ENCODE peak calls at places on chromosomes 2 and 18, in five cellular contexts. One of them, this sample, is unnamed.

GRCh38 chr2:85129861-85130260 is 3.3 kb upstream of the TCF7L1 start:
- DNase-seq in lower leg skin: no peak
- DNase-seq in Peyer's patch: no peak
- DNase-seq in ovary: no peak
- DNase-seq in right atrium auricular region: no peak
- DNase-seq in this sample: no peak

GRCh38 chr18:48656582-48656981 is 117.8 kb downstream of the CTIF start:
- DNase-seq in ovary: no peak
- DNase-seq in Peyer's patch: no peak
- DNase-seq in lower leg skin: peak
- DNase-seq in right atrium auricular region: no peak
- DNase-seq in this sample: no peak

GRCh38 chr18:2898131-2898640 is 51.4 kb downstream of the EMILIN2 start:
- DNase-seq in Peyer's patch: no peak
- DNase-seq in ovary: no peak
- DNase-seq in lower leg skin: peak
- DNase-seq in right atrium auricular region: no peak
- DNase-seq in this sample: no peak

GRCh38 chr2:233204286-233204936 is 47.1 kb upstream of the ATG16L1 start:
- DNase-seq in lower leg skin: no peak
- DNase-seq in Peyer's patch: no peak
- DNase-seq in ovary: no peak
- DNase-seq in right atrium auricular region: no peak
- DNase-seq in this sample: no peak

GRCh38 chr18:32355896-32356295 is 114.8 kb downstream of the GAREM1 start:
- DNase-seq in lower leg skin: no peak
- DNase-seq in Peyer's patch: no peak
- DNase-seq in ovary: no peak
- DNase-seq in right atrium auricular region: no peak
- DNase-seq in this sample: no peak

GRCh38 chr2:19733951-19734425 is 167.8 kb downstream of the TTC32 start:
- DNase-seq in Peyer's patch: no peak
- DNase-seq in lower leg skin: peak
- DNase-seq in ovary: no peak
- DNase-seq in right atrium auricular region: no peak
- DNase-seq in this sample: no peak

GRCh38 chr18:56307771-56308170 is 330.6 kb downstream of the TXNL1 start:
- DNase-seq in lower leg skin: no peak
- DNase-seq in right atrium auricular region: no peak
- DNase-seq in Peyer's patch: no peak
- DNase-seq in ovary: no peak
- DNase-seq in this sample: no peak

GRCh38 chr2:158115202-158115783 is 13.6 kb downstream of the UPP2 start:
- DNase-seq in ovary: no peak
- DNase-seq in Peyer's patch: no peak
- DNase-seq in lower leg skin: no peak
- DNase-seq in right atrium auricular region: no peak
- DNase-seq in this sample: no peak

GRCh38 chr18:47035156-47035671 is at the start of gene ELOA2:
- DNase-seq in ovary: no peak
- DNase-seq in Peyer's patch: no peak
- DNase-seq in right atrium auricular region: no peak
- DNase-seq in lower leg skin: no peak
- DNase-seq in this sample: no peak

GRCh38 chr18:3297025-3297984 is 35.4 kb downstream of the MYL12B start:
- DNase-seq in Peyer's patch: peak
- DNase-seq in lower leg skin: peak
- DNase-seq in right atrium auricular region: peak
- DNase-seq in ovary: peak
- DNase-seq in this sample: peak

GRCh38 chr18:77069931-77070330 is 62.7 kb downstream of the MBP start:
- DNase-seq in ovary: no peak
- DNase-seq in right atrium auricular region: no peak
- DNase-seq in Peyer's patch: no peak
- DNase-seq in lower leg skin: peak
- DNase-seq in this sample: no peak

GRCh38 chr18:8439091-8439490 is 170.1 kb upstream of the RAB12 start:
- DNase-seq in right atrium auricular region: no peak
- DNase-seq in ovary: no peak
- DNase-seq in lower leg skin: no peak
- DNase-seq in Peyer's patch: no peak
- DNase-seq in this sample: peak

GRCh38 chr2:84963692-84964405 is 7.1 kb upstream of the KCMF1 start:
- DNase-seq in Peyer's patch: peak
- DNase-seq in ovary: no peak
- DNase-seq in lower leg skin: no peak
- DNase-seq in right atrium auricular region: no peak
- DNase-seq in this sample: no peak

GRCh38 chr2:176751828-176752227 is 460.8 kb upstream of the HNRNPA3 start:
- DNase-seq in Peyer's patch: no peak
- DNase-seq in lower leg skin: no peak
- DNase-seq in right atrium auricular region: no peak
- DNase-seq in ovary: no peak
- DNase-seq in this sample: no peak

GRCh38 chr2:72204782-72205545 is 57.3 kb upstream of the CYP26B1 start:
- DNase-seq in lower leg skin: no peak
- DNase-seq in right atrium auricular region: no peak
- DNase-seq in ovary: no peak
- DNase-seq in Peyer's patch: no peak
- DNase-seq in this sample: no peak

GRCh38 chr2:66498597-66498910 is 63.6 kb downstream of the MEIS1 start:
- DNase-seq in right atrium auricular region: no peak
- DNase-seq in Peyer's patch: no peak
- DNase-seq in lower leg skin: no peak
- DNase-seq in ovary: no peak
- DNase-seq in this sample: no peak

GRCh38 chr2:66496680-66497420 is 61.9 kb downstream of the MEIS1 start:
- DNase-seq in right atrium auricular region: no peak
- DNase-seq in Peyer's patch: no peak
- DNase-seq in lower leg skin: no peak
- DNase-seq in ovary: no peak
- DNase-seq in this sample: no peak

GRCh38 chr2:66497706-66498596 is 63.0 kb downstream of the MEIS1 start:
- DNase-seq in lower leg skin: no peak
- DNase-seq in right atrium auricular region: no peak
- DNase-seq in ovary: no peak
- DNase-seq in Peyer's patch: no peak
- DNase-seq in this sample: no peak

GRCh38 chr2:66494708-66495107 is 59.8 kb downstream of the MEIS1 start:
- DNase-seq in ovary: peak
- DNase-seq in lower leg skin: peak
- DNase-seq in right atrium auricular region: peak
- DNase-seq in Peyer's patch: peak
- DNase-seq in this sample: no peak

DNA sequence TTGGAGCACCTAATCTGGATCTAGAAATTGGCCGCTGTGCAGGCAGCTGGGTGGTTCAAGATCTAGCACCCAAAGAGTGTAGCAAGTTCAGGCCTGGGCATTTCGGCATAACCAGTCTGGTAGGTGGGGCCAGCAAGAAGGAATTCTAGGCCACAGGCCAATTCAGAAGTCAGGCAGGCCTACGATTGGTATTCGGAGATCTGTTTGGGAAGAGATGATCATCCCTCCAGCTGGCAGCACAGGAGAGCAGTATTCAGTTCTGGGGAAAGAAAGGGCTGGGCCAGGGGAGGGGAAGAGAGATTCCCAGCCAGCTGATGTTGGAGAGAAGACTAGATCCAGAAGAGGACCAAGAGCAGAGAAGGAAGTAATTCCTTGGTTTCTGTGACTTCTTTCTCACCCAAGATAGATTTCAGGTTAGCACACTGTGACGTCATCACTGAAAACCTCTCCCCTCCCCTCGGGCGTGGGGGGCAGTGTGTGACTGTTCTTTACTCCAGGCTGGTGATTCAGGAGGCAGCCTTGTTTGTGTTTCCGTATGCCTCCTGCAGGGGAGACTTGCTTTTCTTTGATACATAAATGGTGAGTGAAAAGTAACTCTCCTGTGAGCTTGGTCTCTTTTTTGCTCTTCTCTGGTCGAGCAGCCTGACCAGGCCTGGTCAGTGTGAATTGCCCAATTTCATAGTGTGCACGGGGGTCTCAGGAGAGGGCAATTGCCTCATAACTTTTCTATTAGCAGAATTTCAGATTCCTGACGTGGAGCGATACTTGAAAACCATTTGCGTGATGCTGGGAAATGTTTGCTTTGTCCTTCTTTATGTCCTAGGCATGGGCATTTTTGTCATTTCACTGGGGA is 61.1 kb downstream of the MEIS1 start:
- DNase-seq in ovary: peak
- DNase-seq in Peyer's patch: no peak
- DNase-seq in lower leg skin: peak
- DNase-seq in right atrium auricular region: peak
- DNase-seq in this sample: no peak
- TF ChIP-seq CTCF in ovary: no peak
- TF ChIP-seq CTCF in Peyer's patch: no peak
- TF ChIP-seq CTCF in lower leg skin: no peak
- TF ChIP-seq CTCF in right atrium auricular region: peak
- TF ChIP-seq CTCF in this sample: peak

DNA sequence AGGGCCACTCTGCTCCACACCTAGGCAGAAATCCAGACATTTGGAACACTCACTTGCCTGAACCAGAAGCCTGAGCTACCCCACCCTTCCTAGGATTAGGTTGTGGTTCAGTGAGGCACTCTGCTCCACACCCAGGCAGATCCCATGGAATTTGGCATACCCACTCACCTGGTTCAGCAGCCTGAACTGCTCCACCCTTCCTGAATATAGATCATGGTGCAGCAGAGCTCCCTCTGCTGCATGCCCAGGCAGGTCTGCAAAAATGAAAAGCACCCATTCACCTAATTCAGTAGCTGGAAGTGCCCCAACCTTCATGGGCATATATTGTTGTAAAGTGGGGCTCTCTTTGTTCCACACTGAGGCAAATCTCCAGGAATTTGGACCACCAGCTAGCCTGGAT is 185.1 kb upstream of the CNTNAP5 start:
- DNase-seq in right atrium auricular region: no peak
- DNase-seq in Peyer's patch: no peak
- DNase-seq in ovary: no peak
- DNase-seq in lower leg skin: no peak
- DNase-seq in this sample: no peak
- TF ChIP-seq CTCF in right atrium auricular region: no peak
- TF ChIP-seq CTCF in Peyer's patch: no peak
- TF ChIP-seq CTCF in ovary: no peak
- TF ChIP-seq CTCF in lower leg skin: no peak
- TF ChIP-seq CTCF in this sample: no peak

DNA sequence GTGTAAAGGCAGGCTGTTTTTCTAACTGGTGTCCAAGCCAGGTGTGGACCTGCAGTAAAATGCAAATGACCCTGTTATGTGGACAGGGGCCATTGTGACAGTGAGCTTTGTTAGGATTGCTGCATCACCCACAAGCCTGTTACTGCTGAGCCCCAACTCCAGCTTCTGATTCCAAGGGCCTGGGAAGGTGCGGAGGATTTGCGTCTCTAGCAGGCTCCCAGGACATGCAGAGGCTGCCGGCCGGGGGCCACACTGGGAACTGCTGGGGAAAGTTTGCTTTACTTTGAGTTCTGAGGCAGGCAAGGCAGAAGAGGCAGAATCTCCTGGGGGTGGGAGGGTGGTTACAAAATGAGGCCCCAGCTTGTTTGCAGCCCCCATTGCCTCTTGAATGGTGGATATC is 164.1 kb downstream of the GLI2 start:
- DNase-seq in right atrium auricular region: no peak
- DNase-seq in lower leg skin: no peak
- DNase-seq in ovary: no peak
- DNase-seq in Peyer's patch: no peak
- DNase-seq in this sample: no peak
- TF ChIP-seq CTCF in right atrium auricular region: no peak
- TF ChIP-seq CTCF in lower leg skin: no peak
- TF ChIP-seq CTCF in ovary: no peak
- TF ChIP-seq CTCF in Peyer's patch: no peak
- TF ChIP-seq CTCF in this sample: no peak

GRCh38 chr18:58321986-58322385 is 278.0 kb downstream of the NEDD4L start:
- DNase-seq in ovary: no peak
- DNase-seq in right atrium auricular region: peak
- DNase-seq in lower leg skin: peak
- DNase-seq in Peyer's patch: peak
- DNase-seq in this sample: no peak
- TF ChIP-seq CTCF in ovary: no peak
- TF ChIP-seq CTCF in right atrium auricular region: peak
- TF ChIP-seq CTCF in lower leg skin: no peak
- TF ChIP-seq CTCF in Peyer's patch: peak
- TF ChIP-seq CTCF in this sample: peak

DNA sequence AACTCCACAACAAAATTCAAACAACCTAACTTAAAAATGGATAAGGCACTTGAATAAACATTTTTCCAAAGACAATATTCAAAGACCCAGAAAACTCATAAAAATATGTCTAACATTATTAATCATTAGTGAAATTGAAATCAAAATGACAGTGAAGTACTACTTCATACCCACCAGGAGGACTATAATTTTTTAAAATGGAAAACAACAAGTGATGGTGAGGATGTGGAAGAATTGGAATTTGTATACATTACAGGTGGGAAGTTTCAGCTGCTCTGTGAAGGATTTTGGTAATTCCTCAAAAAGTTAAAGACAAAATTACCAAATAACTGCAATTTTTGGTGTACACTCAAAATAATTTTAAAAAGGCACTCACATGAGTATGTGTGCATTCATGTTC is 920.0 kb downstream of the TDRD15 start:
- DNase-seq in lower leg skin: no peak
- DNase-seq in ovary: no peak
- DNase-seq in right atrium auricular region: no peak
- DNase-seq in Peyer's patch: no peak
- DNase-seq in this sample: no peak
- TF ChIP-seq CTCF in lower leg skin: no peak
- TF ChIP-seq CTCF in ovary: no peak
- TF ChIP-seq CTCF in right atrium auricular region: no peak
- TF ChIP-seq CTCF in Peyer's patch: no peak
- TF ChIP-seq CTCF in this sample: peak

This sample was measured in type B pancreatic cell.